ENCODE peak calls at places on chromosomes 3 and 15, in eight cellular contexts. V is DND-41; Z is CD8-positive, alpha-beta T cell; D is foreskin fibroblast; F is fibroblast of the aortic adventitia; E is nephron progenitor cell; L is fibroblast of mammary gland; U is sigmoid colon. Q is an unnamed sample.

GRCh38 chr15:38961886-38962285 is 397.3 kb upstream of the RASGRP1 start:
- DNase-seq in U (no peak), V (no peak), D (peak), Z (no peak), L (peak), F (peak), E (no peak), Q (no peak)

GRCh38 chr15:94080416-94080815 is 150.9 kb upstream of the MCTP2 start:
- DNase-seq in F (peak), E (peak), U (no peak), L (peak), D (peak), V (peak), Z (no peak), Q (peak)

GRCh38 chr3:172512363-172512762 is 10.9 kb downstream of the TNFSF10 start:
- DNase-seq in Z (peak), F (peak), E (no peak), L (no peak), D (no peak), U (peak), V (peak), Q (no peak)

GRCh38 chr3:63141-63845 is 133.3 kb upstream of the CHL1 start:
- DNase-seq in D (no peak), E (no peak), U (no peak), L (peak), V (no peak), Z (no peak), F (no peak), Q (peak)

GRCh38 chr3:152155654-152156053 is 113.1 kb upstream of the MBNL1 start:
- DNase-seq in Z (no peak), D (no peak), L (no peak), E (no peak), U (no peak), V (no peak), F (no peak), Q (no peak)

GRCh38 chr3:82641701-82642100 is 880.3 kb upstream of the GBE1 start:
- DNase-seq in V (no peak), Z (no peak), U (no peak), L (no peak), F (no peak), E (no peak), D (peak), Q (no peak)

GRCh38 chr15:28933710-28934445 is 48.1 kb downstream of the APBA2 start:
- DNase-seq in D (peak), V (no peak), L (no peak), Z (no peak), E (no peak), F (no peak), U (peak), Q (no peak)

GRCh38 chr3:141257971-141258370 is 26.3 kb downstream of the PXYLP1 start:
- DNase-seq in D (no peak), L (no peak), E (no peak), F (no peak), V (peak), Z (no peak), U (no peak), Q (no peak)

GRCh38 chr15:33209575-33210519 is 15.3 kb upstream of the FMN1 start:
- DNase-seq in L (no peak), D (no peak), V (no peak), U (no peak), E (no peak), Z (no peak), F (no peak), Q (no peak)

GRCh38 chr15:26874774-26875475 is 8.1 kb downstream of the GABRA5 start:
- DNase-seq in L (no peak), Z (no peak), U (no peak), D (no peak), F (no peak), V (no peak), E (no peak), Q (no peak)

GRCh38 chr3:88231207-88231606 is 81.4 kb downstream of the C3orf38 start:
- DNase-seq in D (no peak), E (no peak), L (no peak), V (no peak), F (no peak), Z (no peak), U (no peak), Q (peak)

GRCh38 chr15:51065781-51066180 is 28.9 kb downstream of the TNFAIP8L3 start:
- DNase-seq in V (no peak), E (no peak), Z (no peak), U (no peak), D (no peak), F (no peak), L (no peak), Q (no peak)

GRCh38 chr15:52657338-52657737 is 21.9 kb downstream of the ATOSA start:
- DNase-seq in L (peak), U (no peak), E (no peak), V (no peak), F (peak), Z (no peak), D (peak), Q (peak)

GRCh38 chr3:74067296-74067695 is 442.6 kb upstream of the PDZRN3 start:
- DNase-seq in E (no peak), Z (no peak), V (no peak), D (peak), U (no peak), L (peak), F (peak), Q (peak)

GRCh38 chr3:170506556-170506955 is 79.3 kb downstream of the SLC7A14 start:
- DNase-seq in D (peak), U (no peak), E (no peak), Z (no peak), V (no peak), L (peak), F (peak), Q (peak)

DNA sequence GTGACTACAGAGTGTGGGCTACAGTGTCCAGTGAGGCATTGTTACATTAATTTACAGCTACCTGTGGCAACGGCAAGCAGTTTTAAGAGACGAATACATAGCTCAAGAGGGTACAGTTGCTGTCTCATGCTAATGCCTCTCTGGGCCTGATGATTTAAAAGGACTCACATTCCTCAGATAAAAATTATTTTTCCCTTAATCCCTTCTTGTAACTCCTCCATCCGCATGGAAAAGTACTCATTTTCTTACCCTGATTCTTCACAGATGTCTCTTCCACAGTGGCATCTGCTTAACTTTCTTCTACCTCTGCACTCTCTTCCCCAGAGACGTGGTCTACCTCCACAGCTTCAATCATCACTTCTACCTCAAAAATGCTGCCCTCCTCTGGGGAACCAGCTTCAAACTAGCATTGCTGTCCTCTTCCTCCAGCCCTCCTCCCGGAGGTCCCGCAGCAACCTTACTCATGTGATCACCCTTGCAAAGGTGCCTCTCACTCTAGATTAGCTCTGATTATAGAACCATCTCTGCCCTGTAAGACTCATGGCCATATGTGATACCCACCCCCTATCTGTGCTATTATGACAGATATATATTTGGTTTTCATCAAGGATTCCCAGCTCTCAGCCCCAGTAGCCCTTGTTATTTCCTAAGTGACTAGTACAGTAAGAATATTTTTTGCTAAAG is 21.4 kb upstream of the ABHD17C start:
- DNase-seq in L (no peak), U (no peak), D (no peak), V (no peak), F (no peak), E (no peak), Z (no peak), Q (no peak)
- TF ChIP-seq CTCF in L (no peak), U (no peak), D (no peak), V (no peak), F (no peak), E (no peak), Z (no peak), Q (no peak)

GRCh38 chr3:146273721-146274407 is 23.0 kb upstream of the PLSCR4 start:
- DNase-seq in F (no peak), D (no peak), U (no peak), Z (no peak), E (no peak), V (no peak), L (no peak), Q (no peak)

GRCh38 chr3:146269271-146269670 is 18.4 kb upstream of the PLSCR4 start:
- DNase-seq in L (peak), Z (no peak), U (no peak), D (no peak), V (no peak), E (no peak), F (no peak), Q (no peak)

GRCh38 chr3:146265720-146266119 is 14.8 kb upstream of the PLSCR4 start:
- DNase-seq in V (no peak), F (no peak), L (no peak), Z (no peak), E (no peak), D (no peak), U (no peak), Q (no peak)

GRCh38 chr3:146271180-146271579 is 20.3 kb upstream of the PLSCR4 start:
- DNase-seq in F (no peak), V (no peak), Z (no peak), D (no peak), L (peak), E (no peak), U (no peak), Q (no peak)

GRCh38 chr3:146268535-146269219 is 17.8 kb upstream of the PLSCR4 start:
- DNase-seq in F (no peak), U (no peak), V (no peak), E (no peak), D (no peak), L (no peak), Z (no peak), Q (no peak)
- TF ChIP-seq CTCF in F (no peak), U (no peak), V (no peak), E (no peak), D (no peak), L (no peak), Z (no peak), Q (no peak)

GRCh38 chr15:89217686-89218376 is 3.5 kb downstream of the RLBP1 start:
- DNase-seq in F (no peak), V (no peak), U (no peak), L (no peak), E (no peak), Z (no peak), D (no peak), Q (no peak)
- TF ChIP-seq CTCF in F (no peak), V (no peak), U (no peak), L (no peak), E (no peak), Z (no peak), D (no peak), Q (no peak)

GRCh38 chr15:70875001-70875782 is 17.0 kb downstream of the THAP10 start:
- DNase-seq in E (no peak), V (no peak), L (peak), Z (no peak), U (no peak), F (peak), D (peak), Q (peak)
- TF ChIP-seq CTCF in E (no peak), V (no peak), L (peak), Z (no peak), U (no peak), F (peak), D (peak), Q (peak)

DNA sequence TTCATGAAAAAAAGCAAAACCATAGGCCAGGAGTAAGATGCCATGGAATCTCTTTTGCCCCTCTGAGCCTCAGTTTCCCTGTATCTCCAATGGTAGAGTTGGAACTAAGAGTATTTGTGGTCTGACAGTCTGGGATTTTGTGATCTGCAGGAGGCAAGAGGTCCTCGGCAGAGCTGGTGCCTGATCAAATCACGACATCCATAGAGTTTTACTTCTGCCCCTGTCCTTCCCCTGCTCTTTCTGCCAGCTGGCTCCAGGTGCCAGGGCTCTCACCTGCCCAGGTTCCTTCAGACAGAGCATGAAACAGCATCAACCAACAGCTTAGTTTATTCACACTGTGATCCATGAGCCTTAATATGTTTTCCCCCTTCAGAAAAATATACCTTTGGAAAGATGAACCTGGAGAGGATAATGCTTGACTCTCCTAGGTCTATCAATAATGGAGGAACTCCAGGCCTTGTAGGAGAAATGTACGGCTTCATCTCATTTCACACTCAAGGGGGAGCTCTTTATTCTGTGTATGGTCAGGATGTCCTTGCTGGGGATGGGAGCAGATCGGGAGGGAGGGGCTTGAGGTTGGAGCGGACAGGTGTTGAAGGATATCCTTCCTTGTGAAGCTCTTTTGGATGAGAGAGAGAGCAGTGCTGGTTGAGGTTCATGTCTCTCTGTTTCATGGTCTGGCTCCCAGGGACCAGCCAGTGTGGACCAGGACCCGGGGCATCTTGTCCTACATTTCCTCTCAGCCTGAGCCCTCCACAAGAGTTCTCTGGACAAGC is 309.9 kb downstream of the RPLP1 start:
- DNase-seq in U (no peak), V (no peak), L (no peak), D (no peak), E (no peak), F (no peak), Z (no peak), Q (peak)
- TF ChIP-seq CTCF in U (no peak), V (peak), L (no peak), D (no peak), E (no peak), F (no peak), Z (no peak), Q (no peak)

GRCh38 chr3:52547143-52547542 is 10.7 kb downstream of the UQCC5 start:
- DNase-seq in V (no peak), L (no peak), U (no peak), F (no peak), D (no peak), E (no peak), Z (no peak), Q (no peak)
- TF ChIP-seq CTCF in V (no peak), L (no peak), U (no peak), F (no peak), D (no peak), E (no peak), Z (no peak), Q (no peak)

DNA sequence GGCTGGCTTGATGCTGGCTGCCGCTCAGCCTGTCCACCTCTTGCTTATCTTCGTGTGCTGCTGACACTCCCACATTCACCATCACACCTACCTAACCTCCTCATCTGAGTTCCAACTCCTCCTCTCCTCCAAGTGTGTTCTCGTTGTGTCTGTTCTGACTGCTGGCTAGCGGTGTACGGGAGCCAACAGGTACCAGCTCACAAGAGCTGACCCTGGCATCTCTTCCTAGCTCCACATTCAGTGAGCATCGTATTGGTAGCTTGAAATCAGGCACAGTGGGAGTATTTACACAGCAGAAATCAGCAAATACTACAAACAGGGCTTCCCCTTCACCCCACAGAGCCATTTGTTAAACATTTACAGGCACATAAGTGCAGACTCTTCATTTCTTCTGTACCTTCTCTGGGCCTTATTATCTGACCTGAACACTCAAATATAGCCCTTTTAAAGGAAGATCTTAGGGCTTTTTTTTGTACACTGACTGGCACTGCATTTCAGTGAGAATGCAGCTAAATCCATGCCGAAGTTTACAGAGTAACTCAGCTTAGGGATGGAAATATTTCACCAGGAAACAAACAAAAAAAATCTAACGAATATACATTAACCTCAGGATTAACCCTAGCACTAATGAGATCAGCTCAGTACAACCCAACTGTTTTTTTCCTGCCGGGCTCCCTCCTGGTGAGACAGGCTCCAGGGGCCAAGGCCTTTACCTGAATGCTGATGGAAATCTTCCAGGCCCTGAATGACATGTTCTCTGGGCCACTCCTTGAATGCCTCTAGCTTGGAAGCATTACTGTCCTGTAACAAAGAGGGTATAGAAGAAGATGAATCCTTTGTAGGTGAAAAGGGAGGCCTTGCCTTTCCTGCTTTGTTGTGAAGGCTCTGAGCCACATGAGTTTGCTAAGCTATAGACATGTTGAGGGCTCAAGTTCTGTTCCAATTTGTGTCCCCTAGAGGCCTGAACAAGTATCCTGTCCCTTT is 150.5 kb upstream of the LPP start:
- DNase-seq in U (no peak), D (no peak), L (no peak), E (no peak), Z (no peak), V (no peak), F (no peak), Q (no peak)
- TF ChIP-seq CTCF in U (no peak), D (no peak), L (no peak), E (no peak), Z (no peak), V (no peak), F (no peak), Q (no peak)